ENCODE peak calls at places on chromosomes 3 and 15, in ten cellular contexts. A is body of pancreas, Q is uterus, Z is HFFc6, F is mesothelial cell of epicardium, M is heart left ventricle, X is pancreas, L is endothelial cell, D is choroid plexus epithelial cell, R is fibroblast of lung. U is an unnamed sample.

GRCh38 chr15:74200394-74200793 is 2.2 kb downstream of the STRA6 start:
- DNase-seq in A (peak; percentile 28), Q (peak; percentile 66), Z (peak; percentile 73), F (no peak), M (peak; percentile 51), X (no peak), L (no peak), D (peak; percentile 90), R (peak; percentile 79), U (no peak)

GRCh38 chr3:143586565-143586964 is 261.7 kb downstream of the SLC9A9 start:
- DNase-seq in A (peak; percentile 34), Q (no peak), Z (no peak), F (no peak), M (no peak), X (peak; percentile 59), L (no peak), D (peak; percentile 85), R (peak; percentile 56), U (no peak)

GRCh38 chr3:194117114-194117845 is 18.7 kb upstream of the HES1 start:
- DNase-seq in A (peak; percentile 89), Q (no peak), Z (no peak), F (no peak), M (no peak), X (peak; percentile 79), L (no peak), D (no peak), R (no peak), U (no peak)

GRCh38 chr3:178849220-178849910 is 222.2 kb downstream of the ZMAT3 start:
- DNase-seq in A (no peak), Q (no peak), Z (no peak), F (no peak), M (no peak), X (no peak), L (no peak), D (peak; percentile 4), R (no peak), U (no peak)

GRCh38 chr15:31237042-31237324 is 89.7 kb upstream of the KLF13 start:
- DNase-seq in A (no peak), Q (no peak), Z (no peak), F (no peak), M (no peak), X (no peak), L (no peak), D (no peak), R (peak; percentile 15), U (no peak)

GRCh38 chr3:42830437-42831320 is 21.4 kb downstream of the ACKR2 start:
- DNase-seq in A (peak; percentile 20), Q (no peak), Z (no peak), F (no peak), M (no peak), X (no peak), L (no peak), D (peak; percentile 67), R (peak; percentile 14), U (no peak)

GRCh38 chr3:186614266-186614596 is 1.4 kb downstream of the AHSG start:
- DNase-seq in A (no peak), Q (no peak), Z (no peak), F (no peak), M (no peak), X (no peak), L (no peak), D (no peak), R (no peak), U (no peak)

GRCh38 chr3:194270627-194271458 is 80.3 kb downstream of the CPN2 start:
- DNase-seq in A (peak; percentile 94), Q (peak; percentile 69), Z (no peak), F (no peak), M (peak; percentile 96), X (peak; percentile 86), L (no peak), D (peak; percentile 78), R (peak; percentile 70), U (no peak)

DNA sequence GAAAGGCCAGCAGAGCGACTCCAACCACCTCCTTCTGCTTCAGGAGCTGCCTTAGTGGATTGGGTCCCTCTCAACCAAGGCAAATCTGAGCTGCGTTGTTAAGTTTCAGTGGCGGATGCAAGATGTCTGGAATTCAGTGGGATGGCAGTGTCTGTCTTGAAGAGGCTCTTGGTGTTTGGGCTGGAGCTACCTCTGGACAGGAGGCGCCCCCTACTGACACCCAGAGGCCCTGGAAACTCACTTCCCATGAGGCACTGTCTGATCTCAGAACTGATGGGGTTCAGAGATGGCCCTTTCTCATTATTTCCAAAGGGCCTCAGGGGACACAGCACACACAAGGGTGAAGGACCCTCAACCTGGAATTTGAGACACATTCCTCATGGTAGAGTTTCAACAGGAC is 6.0 kb upstream of the SLC28A1 start:
- DNase-seq in A (peak; percentile 84), Q (peak; percentile 68), Z (peak; percentile 30), F (peak; percentile 51), M (peak; percentile 56), X (peak; percentile 64), L (peak; percentile 59), D (peak; percentile 78), R (peak; percentile 39), U (peak; percentile 10)
- TF ChIP-seq CTCF in A (peak; percentile 69), Q (peak; percentile 22), Z (peak; percentile 76), F (peak; percentile 35), M (peak; percentile 56), X (peak; percentile 60), L (no peak), D (peak; percentile 84), R (peak; percentile 61), U (peak; percentile 71)

DNA sequence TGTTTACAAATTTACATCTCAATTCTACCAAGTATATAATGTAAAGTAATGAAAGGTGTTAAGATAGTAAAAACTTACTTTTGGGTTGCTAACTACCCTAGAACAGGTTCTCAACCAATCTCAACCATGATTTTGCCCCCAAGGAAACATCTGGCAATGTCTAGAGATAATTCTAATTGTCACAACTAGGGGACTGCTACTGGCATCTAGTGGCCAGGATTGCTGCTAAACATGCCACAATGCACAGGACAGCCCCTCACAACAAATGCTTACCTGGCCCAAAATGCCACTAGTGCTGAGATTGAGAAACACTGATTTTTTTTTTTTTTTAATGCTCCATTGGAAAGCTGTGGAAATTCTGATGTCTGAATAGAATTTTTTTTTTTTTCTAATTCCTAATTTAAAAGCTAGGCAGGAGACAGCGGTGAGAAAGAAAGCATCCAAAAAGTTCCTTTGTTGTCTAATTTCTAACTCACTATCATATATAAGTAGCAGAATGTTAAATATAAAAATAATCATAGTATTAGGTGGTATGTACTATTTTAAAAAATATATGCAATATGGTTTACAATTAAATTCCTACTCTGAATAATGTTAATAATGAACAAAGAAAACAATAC is 81.5 kb downstream of the TJP1 start:
- DNase-seq in A (no peak), Q (no peak), Z (no peak), F (no peak), M (no peak), X (no peak), L (no peak), D (no peak), R (no peak), U (no peak)
- TF ChIP-seq CTCF in A (peak; percentile 27), Q (no peak), Z (peak; percentile 56), F (no peak), M (no peak), X (no peak), L (no peak), D (peak; percentile 33), R (peak; percentile 7), U (no peak)

DNA sequence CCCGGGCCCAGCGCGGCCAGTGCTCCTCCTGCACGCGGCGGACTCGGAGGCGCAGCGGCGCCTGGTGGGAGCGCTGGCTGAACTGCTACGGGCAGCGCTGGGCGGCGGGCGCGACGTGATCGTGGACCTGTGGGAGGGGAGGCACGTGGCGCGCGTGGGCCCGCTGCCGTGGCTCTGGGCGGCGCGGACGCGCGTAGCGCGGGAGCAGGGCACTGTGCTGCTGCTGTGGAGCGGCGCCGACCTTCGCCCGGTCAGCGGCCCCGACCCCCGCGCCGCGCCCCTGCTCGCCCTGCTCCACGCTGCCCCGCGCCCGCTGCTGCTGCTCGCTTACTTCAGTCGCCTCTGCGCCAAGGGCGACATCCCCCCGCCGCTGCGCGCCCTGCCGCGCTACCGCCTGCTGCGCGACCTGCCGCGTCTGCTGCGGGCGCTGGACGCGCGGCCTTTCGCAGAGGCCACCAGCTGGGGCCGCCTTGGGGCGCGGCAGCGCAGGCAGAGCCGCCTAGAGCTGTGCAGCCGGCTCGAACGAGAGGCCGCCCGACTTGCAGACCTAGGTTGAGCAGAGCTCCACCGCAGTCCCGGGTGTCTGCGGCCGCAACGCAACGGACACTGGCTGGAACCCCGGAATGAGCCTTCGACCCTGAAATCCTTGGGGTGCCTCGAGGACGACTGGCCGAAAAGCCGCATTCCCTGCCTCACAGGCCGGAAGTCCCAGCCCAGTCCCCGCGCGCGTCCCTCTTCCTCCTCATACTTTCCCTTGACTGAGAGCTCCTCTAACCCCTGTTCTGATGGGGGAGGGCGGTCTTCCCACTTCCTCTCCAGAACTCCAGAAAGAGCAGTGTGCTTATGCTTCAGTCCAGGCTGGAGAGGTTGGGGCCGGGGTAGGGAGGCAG is 1.4 kb upstream of the IL17RC start:
- DNase-seq in A (peak; percentile 80), Q (peak; percentile 81), Z (peak; percentile 51), F (peak; percentile 71), M (peak; percentile 80), X (peak; percentile 71), L (peak; percentile 66), D (peak; percentile 67), R (peak; percentile 59), U (no peak)
- TF ChIP-seq CTCF in A (peak; percentile 48), Q (peak; percentile 38), Z (peak; percentile 75), F (no peak), M (peak; percentile 47), X (no peak), L (no peak), D (peak; percentile 52), R (peak; percentile 54), U (peak; percentile 47)

GRCh38 chr15:53581513-53581912 is 177.9 kb downstream of the WDR72 start:
- DNase-seq in A (no peak), Q (no peak), Z (no peak), F (no peak), M (no peak), X (no peak), L (no peak), D (no peak), R (no peak), U (no peak)

GRCh38 chr15:53589526-53590057 is 169.9 kb downstream of the WDR72 start:
- DNase-seq in A (no peak), Q (no peak), Z (no peak), F (no peak), M (no peak), X (no peak), L (no peak), D (no peak), R (no peak), U (no peak)

GRCh38 chr15:53591041-53591440 is 168.4 kb downstream of the WDR72 start:
- DNase-seq in A (no peak), Q (no peak), Z (no peak), F (no peak), M (no peak), X (no peak), L (no peak), D (no peak), R (no peak), U (no peak)

GRCh38 chr15:53588773-53589172 is 170.7 kb downstream of the WDR72 start:
- DNase-seq in A (no peak), Q (no peak), Z (no peak), F (no peak), M (no peak), X (no peak), L (no peak), D (peak; percentile 40), R (peak; percentile 83), U (no peak)

DNA sequence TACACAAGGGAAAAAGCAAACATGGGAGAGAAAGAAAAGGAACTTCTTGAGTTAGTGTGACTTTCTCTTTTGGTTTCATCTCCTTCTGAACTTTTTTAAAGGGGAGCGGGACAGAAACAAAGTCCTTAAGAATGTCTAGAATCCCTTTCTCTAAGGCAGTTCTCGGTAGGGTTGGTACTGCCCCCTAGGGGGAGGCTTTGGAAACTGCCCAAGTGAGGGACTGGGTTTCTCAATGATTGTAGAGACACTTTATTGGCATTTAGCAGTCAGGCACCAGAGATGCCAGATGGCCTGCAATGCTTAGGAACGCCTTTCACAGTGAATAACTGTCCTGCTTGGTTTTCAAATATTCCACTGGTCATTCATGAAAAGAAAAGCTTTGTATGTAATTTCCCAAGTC is 172.6 kb downstream of the WDR72 start:
- DNase-seq in A (peak; percentile 70), Q (no peak), Z (no peak), F (peak; percentile 43), M (no peak), X (peak; percentile 73), L (peak; percentile 85), D (peak; percentile 6), R (no peak), U (no peak)
- TF ChIP-seq CTCF in A (peak; percentile 61), Q (no peak), Z (peak; percentile 16), F (peak; percentile 43), M (no peak), X (no peak), L (peak; percentile 85), D (peak; percentile 29), R (no peak), U (no peak)

U was measured in AG09319.